ENCODE peak calls at places on chromosomes 12 and 14, in ten cellular contexts. M is COR-L47; N is central memory CD4-positive, alpha-beta T cell; I is germinal center; H is GM23248; T is effector CD4-positive, alpha-beta T cell; V is GDM1; Y is foreskin fibroblast; E is CD8-positive, alpha-beta T cell; J is ecto neural progenitor cell. D is an unnamed sample.

GRCh38 chr12:3177778-3178435 is 100.7 kb downstream of the TSPAN9 start:
- DNase-seq in Y (no peak), I (no peak), H (no peak), E (no peak), T (no peak), M (no peak), J (no peak), V (no peak), N (no peak), D (no peak)

GRCh38 chr14:81529391-81529790 is 4.3 kb downstream of the SEL1L start:
- DNase-seq in E (no peak), M (no peak), Y (peak), I (no peak), N (no peak), T (no peak), H (peak), V (no peak), J (no peak), D (no peak)

GRCh38 chr12:20716985-20717384 is 21.9 kb downstream of the SLCO1C1 start:
- DNase-seq in I (no peak), Y (no peak), V (no peak), E (no peak), N (no peak), M (no peak), J (no peak), H (no peak), T (no peak), D (no peak)

GRCh38 chr12:117031843-117032592 is 67.2 kb downstream of the TESC start:
- DNase-seq in H (no peak), M (no peak), I (peak), Y (no peak), T (no peak), V (no peak), N (no peak), E (no peak), J (no peak), D (no peak)

GRCh38 chr12:102298022-102298421 is 100.4 kb upstream of the PMCH start:
- DNase-seq in V (no peak), I (no peak), Y (peak), N (no peak), H (peak), J (no peak), T (no peak), M (no peak), E (no peak), D (peak)

GRCh38 chr12:14605401-14605989 is 37.8 kb upstream of the PLBD1 start:
- DNase-seq in J (no peak), H (peak), V (no peak), I (no peak), Y (no peak), T (no peak), M (no peak), E (no peak), N (no peak), D (peak)

GRCh38 chr12:94140556-94140955 is 7.8 kb upstream of the PLXNC1 start:
- DNase-seq in H (peak), T (peak), V (peak), I (no peak), Y (peak), M (no peak), E (no peak), J (peak), N (peak), D (peak)

GRCh38 chr14:103880334-103880985 is 33.1 kb upstream of the PPP1R13B start:
- DNase-seq in J (no peak), V (peak), E (no peak), H (peak), I (no peak), M (peak), T (no peak), Y (peak), N (no peak), D (peak)

GRCh38 chr14:74978416-74978947 is 23.1 kb upstream of the PGF start:
- DNase-seq in J (no peak), M (no peak), H (peak), Y (peak), E (no peak), T (no peak), I (no peak), N (no peak), V (no peak), D (no peak)

GRCh38 chr12:91892081-91892855 is 253.4 kb downstream of the BTG1 start:
- DNase-seq in T (no peak), I (no peak), H (no peak), J (no peak), V (no peak), E (no peak), Y (no peak), M (no peak), N (no peak), D (no peak)

GRCh38 chr12:52238916-52239649 is 6.0 kb downstream of the KRT7 start:
- DNase-seq in V (no peak), T (no peak), N (no peak), J (no peak), M (no peak), I (no peak), E (no peak), Y (no peak), H (no peak), D (peak)

GRCh38 chr12:13102481-13103195 is 829 bp downstream of the GSG1 start:
- DNase-seq in E (no peak), I (no peak), H (peak), T (no peak), J (no peak), Y (peak), V (no peak), M (no peak), N (no peak), D (no peak)